ENCODE peak calls at places on chromosomes 2 and 18, in four cellular contexts. A is HCT116, U is neural progenitor cell, R is PC-3. O is an unnamed sample.

GRCh38 chr2:101697124-101697793 is at the start of gene MAP4K4:
- DNase-seq in A (peak; percentile 44), U (peak; percentile 84), R (peak; percentile 84), O (peak; percentile 88)

GRCh38 chr18:75086494-75087034 is 122.4 kb downstream of the PTGR3 start:
- DNase-seq in A (no peak), U (no peak), R (no peak), O (no peak)

GRCh38 chr18:79328917-79329316 is 66.8 kb upstream of the NFATC1 start:
- DNase-seq in A (no peak), U (no peak), R (no peak), O (no peak)

GRCh38 chr2:41535575-41535974 is 512.2 kb upstream of the PKDCC start:
- DNase-seq in A (no peak), U (no peak), R (no peak), O (no peak)

GRCh38 chr2:68119504-68119903 is 38.2 kb upstream of the PNO1 start:
- DNase-seq in A (no peak), U (no peak), R (no peak), O (no peak)

GRCh38 chr18:8480506-8481328 is 128.5 kb upstream of the RAB12 start:
- DNase-seq in A (peak; percentile 24), U (peak; percentile 76), R (peak; percentile 81), O (peak; percentile 7)

GRCh38 chr2:222311321-222311977 is 12.7 kb upstream of the PAX3 start:
- DNase-seq in A (no peak), U (peak; percentile 69), R (no peak), O (no peak)

GRCh38 chr2:10008809-10009176 is 34.6 kb upstream of the KLF11 start:
- DNase-seq in A (no peak), U (no peak), R (no peak), O (no peak)

GRCh38 chr2:73174941-73175662 is 27.3 kb upstream of the NOTO start:
- DNase-seq in A (no peak), U (no peak), R (no peak), O (no peak)
- H3K27ac ChIP-seq in A (no peak overlapping the region), U (no peak overlapping the region), R (no peak overlapping the region), O (no peak overlapping the region)

GRCh38 chr2:171159326-171160118 is 1.2 kb downstream of the TLK1 start:
- DNase-seq in A (peak; percentile 12), U (peak; percentile 59), R (peak; percentile 56), O (peak; percentile 80)
- TF ChIP-seq CTCF in A (peak; percentile 51), U (peak; percentile 38), R (peak; percentile 65), O (peak; percentile 76)

GRCh38 chr18:54329787-54330186 is 27.9 kb downstream of the STARD6 start:
- DNase-seq in A (no peak), U (no peak), R (no peak), O (no peak)
- H3K4me2 ChIP-seq in A (no peak overlapping the region), U (no peak overlapping the region), R (no peak overlapping the region), O (no peak overlapping the region)

GRCh38 chr2:46441838-46442712 is 37.3 kb upstream of the TMEM247 start:
- DNase-seq in A (no peak), U (no peak), R (peak; percentile 17), O (no peak)

GRCh38 chr2:46446871-46447568 is 32.3 kb upstream of the TMEM247 start:
- DNase-seq in A (no peak), U (no peak), R (no peak), O (no peak)

GRCh38 chr2:46447649-46448048 is 31.7 kb upstream of the TMEM247 start:
- DNase-seq in A (no peak), U (no peak), R (no peak), O (no peak)

GRCh38 chr2:46445561-46445960 is 33.8 kb upstream of the TMEM247 start:
- DNase-seq in A (no peak), U (no peak), R (no peak), O (no peak)

GRCh38 chr2:46444732-46445131 is 34.6 kb upstream of the TMEM247 start:
- DNase-seq in A (no peak), U (no peak), R (no peak), O (no peak)
- H3K27ac ChIP-seq in A (no peak overlapping the region), U (no peak overlapping the region), R (no peak overlapping the region), O (no peak overlapping the region)

GRCh38 chr2:26534098-26534864 is 56.4 kb upstream of the OTOF start:
- DNase-seq in A (no peak), U (no peak), R (no peak), O (no peak)
- TF ChIP-seq CTCF in A (no peak), U (no peak), R (no peak), O (no peak)

DNA sequence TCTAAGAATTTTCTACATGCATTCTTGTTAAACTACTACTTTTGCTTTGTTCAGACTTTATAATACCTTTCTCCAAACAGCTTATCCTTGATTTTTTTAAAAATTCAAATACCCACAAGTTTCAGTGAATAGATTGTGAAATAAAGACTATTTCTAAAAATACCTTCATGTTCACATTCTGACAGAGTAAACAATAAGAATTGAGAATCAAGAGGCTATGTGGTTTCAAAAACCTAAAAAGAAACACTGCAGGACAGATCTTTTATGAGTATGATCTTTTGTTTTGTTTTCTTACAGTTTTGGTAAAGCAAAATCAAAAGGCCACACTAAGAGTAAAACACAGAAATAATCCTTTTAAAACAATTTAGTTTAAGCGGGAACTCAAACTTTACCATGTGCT is 21.2 kb downstream of the ALS2 start:
- DNase-seq in A (no peak), U (no peak), R (no peak), O (no peak)
- H3K4me2 ChIP-seq in A (no peak overlapping the region), U (no peak overlapping the region), R (no peak overlapping the region), O (no peak overlapping the region)

O was measured in DND-41.